ENCODE peak calls at places on chromosomes 6 and 20, in six cellular contexts. J is uterus, A is spleen, Z is IMR-90, C is A549, I is suprapubic skin. P is an unnamed sample. For H3K4me1, the result is how much of the 10 kb centered on the place peaks cover.

GRCh38 chr6:151087861-151088598 is 151.7 kb upstream of the AKAP12 start:
- DNase-seq in Z (peak), A (no peak), J (peak), C (peak), I (no peak), P (no peak)

GRCh38 chr6:170298688-170299087 is 7.8 kb upstream of the DLL1 start:
- DNase-seq in A (no peak), C (no peak), Z (no peak), J (no peak), I (no peak), P (no peak)

GRCh38 chr6:29602564-29603361 is 17.8 kb downstream of the OR2H2 start:
- DNase-seq in J (no peak), A (no peak), C (peak), I (no peak), Z (peak), P (no peak)

GRCh38 chr20:60718743-60719142 is 533.3 kb upstream of the CDH4 start:
- DNase-seq in A (no peak), Z (no peak), J (no peak), I (no peak), C (no peak), P (no peak)

GRCh38 chr6:44540881-44541280 is 153.4 kb downstream of the CDC5L start:
- DNase-seq in Z (no peak), C (no peak), A (no peak), I (no peak), J (no peak), P (no peak)

GRCh38 chr20:23320317-23320716 is 30.3 kb upstream of the NXT1 start:
- DNase-seq in A (no peak), I (no peak), C (peak), J (no peak), Z (peak), P (no peak)

GRCh38 chr20:50036703-50037102 is 53.9 kb downstream of the SNAI1 start:
- DNase-seq in J (no peak), C (no peak), A (no peak), I (no peak), Z (no peak), P (no peak)

GRCh38 chr6:137746264-137746663 is 120.8 kb upstream of the TNFAIP3 start:
- DNase-seq in C (no peak), A (no peak), I (no peak), J (no peak), Z (no peak), P (no peak)

GRCh38 chr20:37358366-37359150 is 12.6 kb downstream of the SRC start:
- DNase-seq in I (no peak), Z (no peak), J (no peak), C (no peak), A (peak), P (peak)

GRCh38 chr6:144334150-144334708 is 49.1 kb downstream of the UTRN start:
- DNase-seq in C (no peak), A (peak), J (no peak), I (no peak), Z (no peak), P (no peak)

GRCh38 chr6:15260099-15260821 is 14.4 kb downstream of the JARID2 start:
- DNase-seq in I (no peak), Z (peak), J (no peak), C (no peak), A (no peak), P (no peak)

GRCh38 chr6:139433647-139434419 is 59.4 kb upstream of the CITED2 start:
- DNase-seq in A (no peak), I (no peak), C (no peak), J (no peak), Z (peak), P (no peak)

GRCh38 chr6:158047120-158047518 is 65.5 kb downstream of the SYNJ2 start:
- DNase-seq in Z (peak), I (no peak), C (no peak), J (no peak), A (no peak), P (peak)

GRCh38 chr6:6620752-6621151 is 32.2 kb downstream of the LY86 start:
- DNase-seq in A (no peak), J (no peak), I (no peak), C (no peak), Z (no peak), P (no peak)

GRCh38 chr6:41740366-41741162 is 5.2 kb upstream of the TFEB start:
- DNase-seq in C (no peak), I (no peak), A (no peak), J (no peak), Z (no peak), P (no peak)

GRCh38 chr6:8277769-8278168 is 157.6 kb downstream of the SLC35B3 start:
- DNase-seq in A (no peak), Z (no peak), C (no peak), I (no peak), J (no peak), P (no peak)

GRCh38 chr6:112485813-112486212 is 138.7 kb downstream of the RFPL4B start:
- DNase-seq in C (no peak), Z (no peak), A (no peak), J (no peak), I (no peak), P (no peak)

GRCh38 chr6:154995241-154996162 is at the start of gene TIAM2:
- DNase-seq in C (peak), I (no peak), A (no peak), Z (no peak), J (no peak), P (peak)

GRCh38 chr6:90350689-90351554 is 54.3 kb upstream of the BACH2 start:
- DNase-seq in A (no peak), C (no peak), I (no peak), Z (peak), J (no peak), P (no peak)

DNA sequence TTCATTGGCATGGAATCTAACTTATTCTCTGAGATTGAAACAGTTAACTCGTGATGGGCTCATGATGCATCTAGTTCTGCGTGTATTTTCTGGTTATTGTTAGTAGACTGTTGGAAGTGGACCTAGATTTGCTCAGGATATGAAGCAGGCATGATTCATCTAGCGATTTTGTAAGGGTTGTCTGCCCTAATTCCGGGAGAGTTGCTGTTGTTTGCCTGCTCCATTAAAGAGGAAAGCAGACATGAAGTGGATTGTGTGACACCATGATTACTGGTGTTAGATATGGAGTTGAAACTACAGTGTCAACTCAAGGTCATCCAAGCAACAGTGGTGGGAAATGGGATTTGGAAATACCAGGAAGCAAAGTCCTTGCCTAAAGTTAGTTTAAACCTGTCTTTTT is 41.0 kb downstream of the SOX4 start:
- DNase-seq in C (peak), A (no peak), Z (peak), J (peak), I (no peak), P (no peak)
- H3K4me1 ChIP-seq in C (under half), A (under half), Z (under half), J (under half), I (under half), P (under half)

GRCh38 chr6:72819609-72820008 is 197.7 kb downstream of the KCNQ5 start:
- DNase-seq in A (no peak), I (no peak), Z (no peak), C (no peak), J (no peak), P (no peak)

GRCh38 chr6:72816022-72816421 is 194.2 kb downstream of the KCNQ5 start:
- DNase-seq in J (no peak), C (no peak), I (no peak), Z (no peak), A (no peak), P (no peak)

GRCh38 chr6:72820153-72820552 is 198.3 kb downstream of the KCNQ5 start:
- DNase-seq in I (no peak), Z (no peak), A (no peak), J (no peak), C (no peak), P (no peak)

GRCh38 chr6:72813807-72814596 is 192.1 kb downstream of the KCNQ5 start:
- DNase-seq in I (no peak), C (no peak), A (no peak), Z (no peak), J (no peak), P (no peak)

DNA sequence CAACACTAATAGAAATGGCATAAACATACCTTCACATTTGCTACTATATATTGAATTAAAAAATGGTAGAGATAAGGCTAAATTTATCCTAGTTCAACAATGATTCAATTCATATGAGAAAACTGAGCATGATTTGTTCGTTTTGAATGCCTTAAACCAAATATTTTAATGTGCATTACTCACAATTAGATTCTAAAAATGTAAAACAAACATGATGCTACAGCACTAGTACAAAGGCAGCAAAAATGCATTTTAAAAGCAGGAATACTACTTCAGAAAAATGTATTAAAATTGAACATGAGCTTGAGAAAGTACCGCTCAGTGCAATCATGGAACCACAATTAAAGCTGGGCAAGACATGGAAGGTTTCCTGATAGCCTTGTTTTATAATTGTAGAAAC is 195.3 kb downstream of the KCNQ5 start:
- DNase-seq in Z (no peak), C (no peak), I (no peak), J (no peak), A (no peak), P (no peak)
- TF ChIP-seq POLR2A in Z (no peak), C (no peak), I (no peak), J (no peak), A (no peak), P (no peak)

GRCh38 chr6:35687658-35688604 is 784 bp downstream of the FKBP5 start:
- DNase-seq in C (peak), Z (peak), J (peak), I (peak), A (peak), P (peak)
- H3K27ac ChIP-seq in C (peak), Z (peak), J (peak), I (peak), A (peak), P (peak)

DNA sequence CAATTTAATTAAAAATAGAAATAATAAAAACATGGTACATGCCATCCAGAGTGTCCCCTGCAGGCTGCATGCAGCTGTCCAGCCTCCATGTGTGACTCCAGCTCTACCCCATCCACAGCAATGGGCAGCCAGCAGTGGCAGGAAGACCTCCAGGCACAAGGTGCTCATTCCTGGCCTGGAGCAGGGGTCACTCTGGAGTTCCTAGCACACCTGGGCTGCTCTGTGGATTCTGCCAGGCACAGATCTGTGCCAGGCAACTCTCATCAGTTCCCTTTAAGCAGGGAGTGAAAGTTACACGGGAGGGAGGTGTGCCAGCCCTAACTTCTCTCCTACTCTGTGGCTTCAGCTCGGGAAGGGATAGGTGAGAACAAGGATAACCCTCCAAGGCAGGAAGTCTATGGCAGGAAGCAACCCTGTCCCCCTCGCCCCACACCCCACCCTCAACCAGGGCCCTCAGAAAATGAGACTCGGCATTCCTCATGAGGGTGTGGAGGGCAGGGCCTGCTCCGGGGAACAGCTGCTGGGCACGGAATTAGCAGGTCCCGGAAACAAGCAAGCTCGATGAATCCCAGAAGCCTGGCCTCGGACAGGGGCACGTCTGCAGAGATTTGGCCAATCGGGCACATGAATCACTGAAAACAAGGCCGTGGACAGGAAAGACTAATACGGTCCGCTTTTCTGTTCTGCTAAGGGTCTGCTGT is 10.0 kb downstream of the JPH2 start:
- DNase-seq in I (peak), C (no peak), A (no peak), J (no peak), Z (no peak), P (no peak)
- H3K4me1 ChIP-seq in I (under half), C (under half), A (under half), J (under half), Z (under half), P (under half)

GRCh38 chr20:40769677-40770285 is 80.7 kb upstream of the MAFB start:
- DNase-seq in C (no peak), A (no peak), J (no peak), I (no peak), Z (no peak), P (no peak)

GRCh38 chr20:40766081-40766480 is 77.0 kb upstream of the MAFB start:
- DNase-seq in A (no peak), Z (no peak), C (no peak), I (no peak), J (no peak), P (no peak)

GRCh38 chr20:40766790-40767529 is 77.9 kb upstream of the MAFB start:
- DNase-seq in A (no peak), I (no peak), J (no peak), Z (no peak), C (no peak), P (no peak)

GRCh38 chr20:40768105-40768504 is 79.1 kb upstream of the MAFB start:
- DNase-seq in J (no peak), I (no peak), Z (no peak), A (no peak), C (no peak), P (no peak)

DNA sequence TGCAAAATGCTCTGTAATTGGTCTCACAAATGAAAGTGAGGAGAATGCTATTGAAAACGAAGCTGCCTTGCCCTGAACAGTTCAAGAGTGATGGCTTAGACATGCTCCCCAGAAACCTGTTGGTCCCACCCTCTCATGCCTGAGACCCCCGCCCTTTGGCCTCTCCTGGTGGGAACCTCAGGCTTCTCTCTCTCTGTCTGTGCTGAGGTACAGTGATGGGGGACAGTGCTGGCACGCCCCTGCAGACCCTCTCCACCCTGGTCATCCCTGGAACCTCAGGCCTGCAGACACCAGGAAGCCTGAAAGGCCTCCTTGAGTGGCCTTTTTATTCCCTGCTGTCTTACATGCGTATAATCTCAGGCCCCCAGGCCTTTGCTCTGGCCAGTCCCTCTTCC is 78.5 kb upstream of the MAFB start:
- DNase-seq in A (no peak), J (no peak), Z (no peak), C (no peak), I (no peak), P (no peak)
- TF ChIP-seq POLR2A in A (no peak), J (no peak), Z (no peak), C (no peak), I (no peak), P (no peak)

DNA sequence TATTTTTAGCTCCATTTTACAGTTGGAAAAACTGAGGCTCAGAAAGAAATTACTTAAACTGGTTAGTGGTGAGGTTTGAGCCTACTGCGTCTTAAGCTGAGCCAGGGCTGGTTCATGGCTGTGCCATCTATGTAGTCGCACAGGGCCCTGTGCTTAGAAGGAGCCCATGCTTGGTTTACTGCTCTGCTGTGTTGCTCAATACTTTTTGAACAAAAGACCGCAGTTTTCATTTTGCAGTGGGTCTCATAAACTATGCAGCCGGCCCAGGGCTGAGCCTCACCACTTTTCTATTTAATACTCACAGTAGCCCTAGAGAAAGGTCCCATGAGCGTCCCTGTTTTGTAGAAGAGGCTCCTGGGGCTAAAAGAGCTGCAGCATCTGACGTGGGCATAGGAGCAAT is 577 bp downstream of the SIRPB2 start:
- DNase-seq in Z (no peak), I (no peak), C (no peak), J (no peak), A (no peak), P (no peak)
- H3K27ac ChIP-seq in Z (no peak), I (peak), C (no peak), J (no peak), A (peak), P (peak)

P was measured in adrenal gland.